ENCODE peak calls at places on chromosomes 1 and 21, in six cellular contexts. D is NCI-H1694, Y is HS-5, T is fibroblast of mammary gland, Z is left ventricle myocardium superior, J is kidney epithelial cell. B is an unnamed sample.

GRCh38 chr1:153400244-153400643 is 9.4 kb upstream of the S100A8 start:
- DNase-seq in D (peak), Y (no peak), T (no peak), Z (no peak), J (no peak), B (no peak)

GRCh38 chr1:15326691-15327530 is 79.9 kb downstream of the FHAD1 start:
- DNase-seq in D (no peak), Y (no peak), T (peak), Z (no peak), J (no peak), B (no peak)

GRCh38 chr1:199084293-199084692 is 445.5 kb downstream of the PTPRC start:
- DNase-seq in D (no peak), Y (no peak), T (peak), Z (no peak), J (no peak), B (peak)

GRCh38 chr21:25980710-25981109 is 189.9 kb downstream of the APP start:
- DNase-seq in D (no peak), Y (no peak), T (no peak), Z (no peak), J (no peak), B (no peak)

GRCh38 chr1:228512852-228513243 is 25.7 kb downstream of the RNF187 start:
- DNase-seq in D (no peak), Y (no peak), T (no peak), Z (no peak), J (no peak), B (no peak)

GRCh38 chr1:160716013-160716412 is 4.4 kb upstream of the CD48 start:
- DNase-seq in D (no peak), Y (no peak), T (no peak), Z (no peak), J (no peak), B (no peak)

GRCh38 chr1:22053018-22053860 is 730 bp downstream of the CDC42 start:
- DNase-seq in D (peak), Y (peak), T (peak), Z (peak), J (peak), B (peak)

GRCh38 chr1:29453502-29454240 is 217.3 kb downstream of the PTPRU start:
- DNase-seq in D (peak), Y (peak), T (peak), Z (no peak), J (no peak), B (peak)

GRCh38 chr1:180154003-180154324 is 705 bp upstream of the QSOX1 start:
- DNase-seq in D (no peak), Y (no peak), T (no peak), Z (no peak), J (no peak), B (peak)

GRCh38 chr1:101247404-101248287 is 10.8 kb downstream of the S1PR1 start:
- DNase-seq in D (no peak), Y (no peak), T (no peak), Z (no peak), J (no peak), B (no peak)

GRCh38 chr1:232386294-232386693 is 243.6 kb downstream of the SIPA1L2 start:
- DNase-seq in D (no peak), Y (no peak), T (no peak), Z (no peak), J (no peak), B (no peak)

GRCh38 chr1:67052741-67053534 is 1.0 kb downstream of the SLC35D1 start:
- DNase-seq in D (no peak), Y (peak), T (peak), Z (peak), J (no peak), B (peak)

GRCh38 chr21:18521204-18521603 is 117.6 kb upstream of the TMPRSS15 start:
- DNase-seq in D (no peak), Y (no peak), T (no peak), Z (no peak), J (no peak), B (peak)

GRCh38 chr1:53132176-53132575 is 10.3 kb downstream of the SLC1A7 start:
- DNase-seq in D (no peak), Y (no peak), T (no peak), Z (no peak), J (no peak), B (no peak)

B was measured in SK-N-DZ.